ENCODE peak calls at places on chromosomes 13 and 19, in six cellular contexts. B is left ventricle myocardium inferior; Y is CD8-positive, alpha-beta T cell; Z is pancreas; F is HCT116; O is foreskin fibroblast. I is an unnamed sample.

GRCh38 chr19:10655457-10656312 is 1.5 kb downstream of the ILF3 start:
- DNase-seq in B (no peak), Y (no peak), Z (no peak), F (no peak), O (no peak), I (no peak)

GRCh38 chr19:17075860-17076538 is 422 bp downstream of the MYO9B start:
- DNase-seq in B (peak; percentile 36), Y (peak; percentile 53), Z (peak; percentile 81), F (no peak), O (no peak), I (no peak)

GRCh38 chr19:46859637-46860124 is 1.1 kb upstream of the ARHGAP35 start:
- DNase-seq in B (peak; percentile 75), Y (no peak), Z (peak; percentile 84), F (no peak), O (peak; percentile 62), I (no peak)

GRCh38 chr13:106596287-106596937 is 28.5 kb upstream of the ARGLU1 start:
- DNase-seq in B (no peak), Y (no peak), Z (no peak), F (no peak), O (no peak), I (no peak)

GRCh38 chr13:93547886-93548285 is 321.3 kb downstream of the GPC6 start:
- DNase-seq in B (no peak), Y (no peak), Z (no peak), F (no peak), O (no peak), I (no peak)

GRCh38 chr13:25690582-25690981 is 318.8 kb downstream of the ATP8A2 start:
- DNase-seq in B (no peak), Y (no peak), Z (no peak), F (no peak), O (no peak), I (no peak)

GRCh38 chr13:79678100-79678499 is 197.1 kb downstream of the NDFIP2 start:
- DNase-seq in B (no peak), Y (no peak), Z (no peak), F (no peak), O (peak; percentile 14), I (no peak)

GRCh38 chr19:44582581-44583265 is 30.6 kb upstream of the IGSF23 start:
- DNase-seq in B (no peak), Y (no peak), Z (no peak), F (peak; percentile 36), O (no peak), I (no peak)

GRCh38 chr19:54179921-54180452 is 7.0 kb upstream of the TMC4 start:
- DNase-seq in B (no peak), Y (no peak), Z (peak; percentile 63), F (no peak), O (peak; percentile 46), I (peak; percentile 54)

GRCh38 chr19:35986664-35987570 is 8.1 kb upstream of the SDHAF1 start:
- DNase-seq in B (peak; percentile 50), Y (peak; percentile 20), Z (no peak), F (no peak), O (no peak), I (no peak)

GRCh38 chr13:40617801-40618356 is 48.6 kb downstream of the FOXO1 start:
- DNase-seq in B (no peak), Y (no peak), Z (no peak), F (no peak), O (no peak), I (no peak)

GRCh38 chr19:53132231-53132991 is at the start of gene ZNF415:
- DNase-seq in B (peak; percentile 82), Y (peak; percentile 24), Z (peak; percentile 95), F (no peak), O (peak; percentile 69), I (peak; percentile 16)

DNA sequence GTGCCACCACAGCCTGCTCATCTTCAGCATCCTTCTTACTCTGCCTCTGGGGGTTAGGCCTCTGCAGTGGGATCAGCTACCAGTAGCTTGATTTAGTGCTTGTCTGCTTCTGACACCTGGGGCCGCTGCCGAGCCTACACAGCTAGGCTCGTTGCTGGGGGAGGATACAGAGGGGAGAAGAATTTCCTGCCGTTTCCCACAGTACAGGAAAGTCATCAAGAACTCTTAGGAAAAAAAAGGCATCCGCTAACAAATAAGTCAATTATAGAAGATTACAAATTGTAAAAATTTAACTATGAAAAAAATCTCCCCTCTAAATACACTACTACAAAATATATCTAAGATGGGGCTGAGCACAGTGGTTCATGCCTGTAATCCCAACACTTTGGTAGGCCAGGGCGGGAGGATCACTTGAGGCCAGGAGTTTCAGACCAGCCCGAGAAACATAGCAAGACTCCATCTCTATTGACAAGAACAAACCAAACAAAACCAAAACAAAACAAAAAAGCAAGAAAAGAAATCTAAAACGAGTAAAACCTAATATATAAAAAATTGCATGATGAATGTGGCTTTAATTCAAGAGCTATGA is 26.7 kb downstream of the LATS2 start:
- DNase-seq in B (peak; percentile 42), Y (no peak), Z (no peak), F (no peak), O (no peak), I (no peak)
- TF ChIP-seq CTCF in B (peak; percentile 62), Y (no peak), Z (no peak), F (no peak), O (no peak), I (peak; percentile 41)

DNA sequence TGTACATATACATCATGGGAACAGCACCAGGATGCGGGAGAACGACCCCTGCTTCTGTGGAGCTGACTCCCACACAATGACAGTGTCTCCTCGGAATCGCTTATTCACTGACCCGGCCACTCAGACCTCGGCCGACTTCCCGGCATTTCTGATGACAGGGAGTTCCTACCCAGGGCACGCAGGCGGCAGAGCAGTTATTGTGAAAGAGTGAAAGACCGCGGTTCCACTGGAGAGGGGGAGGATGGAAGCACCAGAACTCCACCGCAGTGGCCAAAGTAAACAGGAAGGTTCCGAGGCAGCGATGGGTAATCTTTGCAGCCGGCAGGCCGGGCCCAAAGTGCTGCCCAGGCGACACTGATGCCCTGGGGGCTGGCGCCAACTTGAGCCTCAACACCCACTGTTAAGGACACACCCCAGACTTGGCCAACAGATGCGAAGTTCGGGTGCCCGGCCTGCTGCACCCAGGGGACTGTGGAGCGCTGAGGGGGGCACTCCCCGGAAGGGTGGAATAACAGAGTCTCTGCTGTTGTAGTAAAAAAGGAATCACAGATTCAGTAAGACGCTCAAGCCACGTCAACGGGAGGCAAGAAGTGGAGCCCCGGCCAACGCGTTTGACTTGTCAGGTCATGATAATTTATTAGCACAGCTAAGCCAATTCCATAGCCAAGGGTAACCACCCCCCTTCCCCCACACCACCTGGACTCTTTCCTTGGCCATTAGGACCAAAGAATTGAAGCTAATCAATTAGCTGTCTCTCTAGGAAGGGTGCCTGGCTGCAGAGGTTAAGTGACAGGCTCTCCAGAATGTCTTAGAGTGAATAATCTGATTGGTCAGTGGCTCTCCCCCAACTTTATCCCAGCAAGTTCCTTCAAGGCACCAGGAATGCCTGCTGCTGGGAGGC is 5.8 kb downstream of the MLLT1 start:
- DNase-seq in B (peak; percentile 84), Y (no peak), Z (peak; percentile 86), F (no peak), O (peak; percentile 95), I (no peak)
- H3K4me3 ChIP-seq in B (peak overlapping the region; percentile 56), Y (no peak overlapping the region), Z (no peak overlapping the region), F (no peak overlapping the region), O (peak overlapping the region; percentile 32), I (no peak overlapping the region)

GRCh38 chr19:49020931-49021895 is 2.9 kb downstream of the CGB3 start:
- DNase-seq in B (no peak), Y (no peak), Z (no peak), F (no peak), O (peak; percentile 38), I (no peak)

GRCh38 chr19:49017041-49017665 is at the start of gene LHB:
- DNase-seq in B (no peak), Y (no peak), Z (no peak), F (no peak), O (no peak), I (no peak)

GRCh38 chr19:49020342-49020741 is 3.5 kb upstream of the LHB start:
- DNase-seq in B (no peak), Y (no peak), Z (peak; percentile 88), F (no peak), O (no peak), I (no peak)

GRCh38 chr19:49017666-49018351 is 918 bp upstream of the LHB start:
- DNase-seq in B (peak; percentile 36), Y (peak; percentile 72), Z (peak; percentile 86), F (peak; percentile 60), O (peak; percentile 48), I (no peak)

GRCh38 chr19:49019242-49019932 is 2.5 kb upstream of the LHB start:
- DNase-seq in B (peak; percentile 75), Y (peak; percentile 70), Z (peak; percentile 97), F (peak; percentile 58), O (peak; percentile 26), I (no peak)
- TF ChIP-seq CTCF in B (no peak), Y (no peak), Z (no peak), F (peak; percentile 9), O (no peak), I (peak; percentile 33)

GRCh38 chr13:97273341-97273831 is 51.3 kb downstream of the MBNL2 start:
- DNase-seq in B (no peak), Y (no peak), Z (no peak), F (no peak), O (no peak), I (no peak)

GRCh38 chr13:97269603-97270002 is 47.5 kb downstream of the MBNL2 start:
- DNase-seq in B (no peak), Y (no peak), Z (no peak), F (no peak), O (no peak), I (no peak)

GRCh38 chr13:97275265-97275664 is 53.1 kb downstream of the MBNL2 start:
- DNase-seq in B (no peak), Y (no peak), Z (no peak), F (no peak), O (peak; percentile 83), I (peak; percentile 89)

GRCh38 chr13:97274782-97275252 is 52.7 kb downstream of the MBNL2 start:
- DNase-seq in B (no peak), Y (no peak), Z (no peak), F (no peak), O (no peak), I (peak; percentile 65)

GRCh38 chr13:97272526-97272925 is 50.4 kb downstream of the MBNL2 start:
- DNase-seq in B (no peak), Y (no peak), Z (no peak), F (no peak), O (no peak), I (no peak)
- H3K4me3 ChIP-seq in B (no peak overlapping the region), Y (no peak overlapping the region), Z (no peak overlapping the region), F (no peak overlapping the region), O (no peak overlapping the region), I (no peak overlapping the region)

I was measured in retinal pigment epithelial cell.